ENCODE peak calls at places on chromosomes 1 and 21, in four cellular contexts. One of them, this sample, is unnamed.

GRCh38 chr1:84504580-84505021 is 1.6 kb upstream of the SPATA1 start:
- DNase-seq in psoas muscle: no peak
- DNase-seq in brain microvascular endothelial cell: peak
- DNase-seq in tibial nerve: no peak
- DNase-seq in this sample: peak

GRCh38 chr1:45205000-45205909 is 1.1 kb downstream of the ZSWIM5 start:
- DNase-seq in psoas muscle: no peak
- DNase-seq in brain microvascular endothelial cell: peak
- DNase-seq in tibial nerve: no peak
- DNase-seq in this sample: no peak

GRCh38 chr1:170483041-170483440 is 48.9 kb upstream of the GORAB start:
- DNase-seq in psoas muscle: no peak
- DNase-seq in brain microvascular endothelial cell: no peak
- DNase-seq in tibial nerve: no peak
- DNase-seq in this sample: no peak

GRCh38 chr1:105485207-105485606 is 1571.3 kb upstream of the PRMT6 start:
- DNase-seq in psoas muscle: no peak
- DNase-seq in brain microvascular endothelial cell: peak
- DNase-seq in tibial nerve: no peak
- DNase-seq in this sample: peak

GRCh38 chr1:20896824-20897223 is 109.7 kb upstream of the HP1BP3 start:
- DNase-seq in psoas muscle: no peak
- DNase-seq in brain microvascular endothelial cell: peak
- DNase-seq in tibial nerve: no peak
- DNase-seq in this sample: no peak

GRCh38 chr1:35112668-35113067 is 33.5 kb downstream of the ZMYM1 start:
- DNase-seq in psoas muscle: no peak
- DNase-seq in brain microvascular endothelial cell: no peak
- DNase-seq in tibial nerve: no peak
- DNase-seq in this sample: no peak

GRCh38 chr1:163231385-163231784 is 28.7 kb upstream of the RGS5 start:
- DNase-seq in psoas muscle: no peak
- DNase-seq in brain microvascular endothelial cell: peak
- DNase-seq in tibial nerve: no peak
- DNase-seq in this sample: peak

GRCh38 chr1:93328809-93329477 is 16.8 kb upstream of the DR1 start:
- DNase-seq in psoas muscle: no peak
- DNase-seq in brain microvascular endothelial cell: no peak
- DNase-seq in tibial nerve: no peak
- DNase-seq in this sample: no peak

GRCh38 chr21:42461881-42462877 is 33.8 kb downstream of the RSPH1 start:
- DNase-seq in psoas muscle: no peak
- DNase-seq in brain microvascular endothelial cell: no peak
- DNase-seq in tibial nerve: no peak
- DNase-seq in this sample: no peak

GRCh38 chr1:87250336-87250735 is 78.3 kb upstream of the LMO4 start:
- DNase-seq in psoas muscle: no peak
- DNase-seq in brain microvascular endothelial cell: no peak
- DNase-seq in tibial nerve: no peak
- DNase-seq in this sample: no peak

GRCh38 chr1:235822685-235823084 is 44.0 kb downstream of the LYST start:
- DNase-seq in psoas muscle: no peak
- DNase-seq in brain microvascular endothelial cell: no peak
- DNase-seq in tibial nerve: no peak
- DNase-seq in this sample: no peak

GRCh38 chr1:92168657-92169056 is 49.1 kb upstream of the C1orf146 start:
- DNase-seq in psoas muscle: no peak
- DNase-seq in brain microvascular endothelial cell: no peak
- DNase-seq in tibial nerve: no peak
- DNase-seq in this sample: no peak

GRCh38 chr1:211813590-211813989 is 17.0 kb downstream of the LPGAT1 start:
- DNase-seq in psoas muscle: peak
- DNase-seq in brain microvascular endothelial cell: no peak
- DNase-seq in tibial nerve: peak
- DNase-seq in this sample: peak

GRCh38 chr1:173149887-173150286 is 57.2 kb downstream of the TNFSF4 start:
- DNase-seq in psoas muscle: no peak
- DNase-seq in brain microvascular endothelial cell: peak
- DNase-seq in tibial nerve: peak
- DNase-seq in this sample: peak

GRCh38 chr1:186212574-186213224 is 162.4 kb downstream of the TPR start:
- DNase-seq in psoas muscle: no peak
- DNase-seq in brain microvascular endothelial cell: peak
- DNase-seq in tibial nerve: peak
- DNase-seq in this sample: peak

GRCh38 chr1:1554550-1554925 is 14.1 kb upstream of the TMEM240 start:
- DNase-seq in psoas muscle: peak
- DNase-seq in brain microvascular endothelial cell: no peak
- DNase-seq in tibial nerve: no peak
- DNase-seq in this sample: no peak

GRCh38 chr1:183472488-183473285 is at the start of gene SMG7:
- DNase-seq in psoas muscle: peak
- DNase-seq in brain microvascular endothelial cell: no peak
- DNase-seq in tibial nerve: peak
- DNase-seq in this sample: no peak

GRCh38 chr1:24417681-24418080 is 2.1 kb downstream of the NIPAL3 start:
- DNase-seq in psoas muscle: no peak
- DNase-seq in brain microvascular endothelial cell: peak
- DNase-seq in tibial nerve: no peak
- DNase-seq in this sample: no peak

DNA sequence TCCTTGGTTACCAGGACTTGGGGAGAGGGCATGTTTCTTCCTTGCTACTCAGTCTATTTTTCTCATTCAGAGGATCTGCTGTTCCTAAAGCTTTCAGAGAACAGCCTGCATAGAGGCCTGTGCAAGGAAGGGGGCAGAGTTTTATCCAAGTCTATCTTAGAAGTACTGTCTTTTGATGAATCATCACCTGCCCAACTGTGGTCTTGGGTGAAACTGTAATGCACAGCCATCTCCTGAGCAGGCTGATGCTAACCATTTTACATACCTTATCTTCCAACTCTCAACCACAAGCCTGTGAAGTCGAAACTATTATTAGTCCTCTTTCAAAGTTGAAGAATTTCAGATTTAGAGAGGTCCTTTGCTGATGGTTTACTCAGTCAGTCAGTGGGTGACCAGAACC is 368.0 kb downstream of the HHAT start:
- DNase-seq in psoas muscle: no peak
- DNase-seq in brain microvascular endothelial cell: no peak
- DNase-seq in tibial nerve: no peak
- DNase-seq in this sample: no peak
- TF ChIP-seq CTCF in psoas muscle: no peak
- TF ChIP-seq CTCF in brain microvascular endothelial cell: no peak
- TF ChIP-seq CTCF in tibial nerve: no peak
- TF ChIP-seq CTCF in this sample: no peak

GRCh38 chr1:65419681-65420589 is 533 bp upstream of the LEPR start:
- DNase-seq in psoas muscle: peak
- DNase-seq in brain microvascular endothelial cell: peak
- DNase-seq in tibial nerve: peak
- DNase-seq in this sample: peak

GRCh38 chr1:65421341-65422174 is 1.1 kb downstream of the LEPR start:
- DNase-seq in psoas muscle: no peak
- DNase-seq in brain microvascular endothelial cell: peak
- DNase-seq in tibial nerve: peak
- DNase-seq in this sample: no peak

GRCh38 chr1:65420590-65421340 is at the start of the genes LEPR and LEPROT:
- DNase-seq in psoas muscle: no peak
- DNase-seq in brain microvascular endothelial cell: no peak
- DNase-seq in tibial nerve: peak
- DNase-seq in this sample: no peak

GRCh38 chr1:65423884-65424655 is 3.6 kb downstream of the LEPR start:
- DNase-seq in psoas muscle: no peak
- DNase-seq in brain microvascular endothelial cell: peak
- DNase-seq in tibial nerve: no peak
- DNase-seq in this sample: peak

DNA sequence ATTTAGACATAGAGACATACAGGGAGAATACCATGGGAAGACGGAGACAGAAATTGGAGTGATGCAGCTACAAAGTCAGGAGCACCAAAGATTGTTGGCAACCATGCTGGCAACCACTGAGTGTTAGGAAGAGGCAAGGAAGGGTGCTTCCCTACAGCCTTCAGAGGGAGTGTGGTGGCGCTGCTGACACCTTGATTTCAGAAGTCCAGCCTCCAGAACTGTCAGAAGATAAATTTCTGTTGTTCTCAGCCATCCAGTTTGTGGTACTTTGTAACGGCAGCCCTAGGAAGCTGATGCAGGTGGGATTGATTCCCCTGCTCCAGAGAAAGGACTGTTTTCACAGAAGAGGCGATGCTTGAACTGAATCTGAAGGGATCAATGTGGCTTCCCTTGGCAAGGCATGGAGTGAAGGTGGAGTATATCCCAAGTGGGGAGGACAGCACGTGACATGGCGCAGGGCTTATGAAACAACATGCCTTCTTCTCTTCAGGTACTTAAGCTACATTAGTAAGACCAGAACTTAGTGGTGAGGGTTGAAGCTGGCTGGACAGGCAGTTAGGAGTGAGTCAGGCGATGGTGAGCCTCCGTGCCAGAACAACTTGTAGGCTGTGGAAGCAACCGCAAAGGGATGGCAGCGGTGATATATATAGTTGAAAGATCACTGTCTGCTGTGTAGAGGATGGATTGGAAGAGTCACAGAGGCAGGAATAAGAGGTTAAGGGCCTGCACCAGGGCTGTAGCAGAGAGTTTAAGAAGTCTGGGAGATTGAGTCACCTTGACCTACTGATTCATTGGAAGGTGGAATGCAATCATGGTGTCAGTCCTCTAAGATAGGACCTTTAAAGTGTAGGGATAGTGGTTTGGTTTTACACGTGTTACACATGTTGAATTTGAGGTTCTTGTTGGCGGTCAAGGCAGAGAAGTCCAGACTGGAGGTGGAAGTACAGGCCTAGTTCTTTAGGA is 2.1 kb downstream of the LEPR start:
- DNase-seq in psoas muscle: no peak
- DNase-seq in brain microvascular endothelial cell: peak
- DNase-seq in tibial nerve: no peak
- DNase-seq in this sample: no peak
- H3K4me3 ChIP-seq in psoas muscle: peak
- H3K4me3 ChIP-seq in brain microvascular endothelial cell: peak
- H3K4me3 ChIP-seq in tibial nerve: no peak
- H3K4me3 ChIP-seq in this sample: peak

DNA sequence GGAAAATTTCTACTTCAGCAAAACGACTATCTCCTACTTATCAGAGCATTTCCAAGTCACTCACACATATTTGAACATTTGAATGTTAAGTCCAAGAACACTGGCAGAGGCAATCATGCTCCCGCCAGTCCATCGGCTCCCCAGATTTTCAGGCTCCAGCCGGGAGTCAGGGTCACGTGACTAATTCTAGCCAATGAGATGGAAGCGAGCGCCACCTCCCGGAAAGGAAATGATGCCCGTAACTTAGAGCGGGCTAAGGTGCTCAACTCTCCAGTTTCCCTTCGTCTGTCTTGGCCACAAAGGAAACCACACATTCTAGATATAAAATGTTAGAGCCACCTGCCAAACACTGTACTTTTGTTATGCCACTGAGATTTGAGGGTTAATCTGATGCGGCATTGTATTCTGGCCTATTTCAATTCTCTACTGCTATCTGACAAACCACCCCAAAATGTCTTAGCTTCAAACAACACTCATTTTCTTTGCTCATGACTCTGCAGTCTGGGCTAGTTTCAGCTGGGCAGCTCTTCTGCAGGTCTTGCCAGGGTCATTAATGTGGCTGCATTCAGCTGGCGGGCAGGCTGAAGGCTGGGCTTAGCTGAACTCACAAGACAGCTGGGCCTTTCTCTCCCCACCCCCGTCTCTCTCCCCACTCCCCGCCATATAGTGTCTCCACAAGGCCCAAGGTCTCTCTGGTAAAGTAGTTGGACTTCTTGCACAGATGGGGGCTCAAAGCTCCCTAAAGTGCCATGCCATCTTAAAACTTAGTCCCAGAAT is 16.5 kb upstream of the LHX4 start:
- DNase-seq in psoas muscle: no peak
- DNase-seq in brain microvascular endothelial cell: no peak
- DNase-seq in tibial nerve: no peak
- DNase-seq in this sample: no peak
- TF ChIP-seq CTCF in psoas muscle: no peak
- TF ChIP-seq CTCF in brain microvascular endothelial cell: no peak
- TF ChIP-seq CTCF in tibial nerve: no peak
- TF ChIP-seq CTCF in this sample: no peak

DNA sequence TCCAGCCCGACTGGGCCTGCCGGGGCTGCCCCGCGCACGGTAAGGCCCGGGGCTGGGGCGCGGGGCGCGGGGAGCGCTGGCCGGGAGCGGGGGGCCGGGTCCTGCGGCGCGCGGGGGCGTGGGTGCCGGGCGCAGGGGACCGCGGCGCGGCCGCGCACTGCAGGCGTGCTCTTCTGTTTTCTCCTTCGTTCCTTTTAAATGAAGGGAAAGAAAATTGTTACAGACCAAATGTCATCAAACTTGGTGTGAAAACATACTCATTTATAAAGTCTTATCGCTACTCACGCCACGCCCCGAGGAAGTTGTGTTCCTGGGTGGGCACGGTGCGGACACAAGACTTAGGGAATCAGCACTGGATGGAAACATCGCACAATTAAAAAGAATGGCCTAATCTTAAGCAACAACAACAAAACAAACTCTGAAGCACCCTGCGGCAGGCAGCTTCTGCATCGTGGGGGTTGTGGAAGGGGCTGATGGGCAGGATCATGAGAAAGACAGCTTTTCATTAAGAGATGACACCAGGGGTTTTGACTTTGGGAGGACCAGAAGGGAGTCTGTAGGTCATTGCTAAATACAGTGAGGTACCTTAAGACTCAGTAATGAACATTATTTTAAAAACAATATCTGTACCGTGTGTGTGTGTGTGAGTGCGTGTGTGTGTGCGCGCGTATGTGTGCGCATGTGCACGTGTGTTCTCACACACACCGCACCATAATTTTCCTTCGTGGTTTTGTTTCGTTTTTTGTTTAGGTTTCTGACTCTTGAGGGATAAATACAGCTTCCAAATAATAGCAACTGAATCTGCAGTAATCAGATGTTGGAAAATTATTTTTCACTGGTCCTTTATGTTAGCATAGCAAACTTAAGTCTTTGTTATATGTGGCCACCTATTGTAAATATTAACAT is 542 bp downstream of the B3GALT5 start:
- DNase-seq in psoas muscle: no peak
- DNase-seq in brain microvascular endothelial cell: no peak
- DNase-seq in tibial nerve: no peak
- DNase-seq in this sample: no peak
- H3K4me3 ChIP-seq in psoas muscle: peak
- H3K4me3 ChIP-seq in brain microvascular endothelial cell: peak
- H3K4me3 ChIP-seq in tibial nerve: no peak
- H3K4me3 ChIP-seq in this sample: peak

GRCh38 chr1:67700692-67701410 is 15.8 kb downstream of the GADD45A start:
- DNase-seq in psoas muscle: no peak
- DNase-seq in brain microvascular endothelial cell: peak
- DNase-seq in tibial nerve: no peak
- DNase-seq in this sample: no peak
- TF ChIP-seq CTCF in psoas muscle: no peak
- TF ChIP-seq CTCF in brain microvascular endothelial cell: peak
- TF ChIP-seq CTCF in tibial nerve: no peak
- TF ChIP-seq CTCF in this sample: no peak

GRCh38 chr1:27600500-27601175 is 3.3 kb downstream of the AHDC1 start:
- DNase-seq in psoas muscle: no peak
- DNase-seq in brain microvascular endothelial cell: no peak
- DNase-seq in tibial nerve: no peak
- DNase-seq in this sample: no peak
- H3K4me3 ChIP-seq in psoas muscle: peak
- H3K4me3 ChIP-seq in brain microvascular endothelial cell: no peak
- H3K4me3 ChIP-seq in tibial nerve: no peak
- H3K4me3 ChIP-seq in this sample: peak

GRCh38 chr1:223363856-223364684 is at the start of gene SUSD4:
- DNase-seq in psoas muscle: peak
- DNase-seq in brain microvascular endothelial cell: no peak
- DNase-seq in tibial nerve: no peak
- DNase-seq in this sample: no peak
- TF ChIP-seq CTCF in psoas muscle: no peak
- TF ChIP-seq CTCF in brain microvascular endothelial cell: no peak
- TF ChIP-seq CTCF in tibial nerve: no peak
- TF ChIP-seq CTCF in this sample: no peak

This sample was measured in AG04449.